ENCODE peak calls at places on chromosomes 3 and 15, in six cellular contexts. J is H1, V is GM12878, L is SK-N-SH, H is HepG2, Y is K562. T is an unnamed sample.

GRCh38 chr3:188947401-188947982 is 224.3 kb upstream of the TPRG1 start:
- DNase-seq in J (peak; percentile 92), L (peak; percentile 86), Y (peak; percentile 27), H (no peak), V (no peak), T (no peak)

GRCh38 chr3:126526668-126527005 is 2.7 kb downstream of the CHST13 start:
- DNase-seq in H (no peak), V (no peak), Y (no peak), J (no peak), L (no peak), T (no peak)

GRCh38 chr3:186705882-186706780 is 11.0 kb upstream of the KNG1 start:
- DNase-seq in V (peak; percentile 12), L (no peak), J (no peak), H (no peak), Y (no peak), T (no peak)

GRCh38 chr3:133733226-133733625 is 13.0 kb upstream of the TF start:
- DNase-seq in J (no peak), Y (no peak), L (no peak), V (no peak), H (peak; percentile 86), T (no peak)

GRCh38 chr3:68290333-68290732 is 635.9 kb upstream of the SUCLG2 start:
- DNase-seq in V (no peak), J (no peak), L (no peak), H (no peak), Y (no peak), T (no peak)

GRCh38 chr3:158709666-158710083 is 22.6 kb downstream of the RARRES1 start:
- DNase-seq in Y (no peak), L (no peak), V (no peak), H (no peak), J (no peak), T (no peak)

GRCh38 chr3:169026543-169027181 is 636.9 kb downstream of the MECOM start:
- DNase-seq in J (no peak), H (peak; percentile 1), L (no peak), Y (no peak), V (no peak), T (no peak)

GRCh38 chr3:118272976-118273375 is 761.7 kb downstream of the IGSF11 start:
- DNase-seq in H (no peak), Y (no peak), J (no peak), L (no peak), V (no peak), T (no peak)

GRCh38 chr3:99966657-99967420 is 147.5 kb downstream of the FILIP1L start:
- DNase-seq in J (no peak), Y (no peak), H (no peak), L (no peak), V (no peak), T (no peak)

GRCh38 chr3:127791221-127791913 is 30.9 kb downstream of the MGLL start:
- DNase-seq in H (no peak), Y (peak; percentile 22), J (no peak), L (no peak), V (peak; percentile 41), T (peak; percentile 49)

GRCh38 chr3:23916152-23916885 is 471 bp downstream of the NKIRAS1 start:
- DNase-seq in V (no peak), J (no peak), L (no peak), Y (peak; percentile 71), H (no peak), T (no peak)

GRCh38 chr3:187958432-187959003 is 195.4 kb upstream of the LPP start:
- DNase-seq in V (no peak), L (no peak), J (no peak), Y (no peak), H (no peak), T (no peak)

GRCh38 chr15:45048784-45049631 is 26.0 kb downstream of the SORD start:
- DNase-seq in J (no peak), V (no peak), Y (peak; percentile 92), L (no peak), H (no peak), T (peak; percentile 96)

GRCh38 chr15:53549697-53550315 is 209.7 kb downstream of the WDR72 start:
- DNase-seq in V (no peak), L (no peak), H (no peak), J (no peak), Y (no peak), T (no peak)

GRCh38 chr15:39855400-39855799 is 64.7 kb downstream of the GPR176 start:
- DNase-seq in H (no peak), J (no peak), Y (no peak), V (no peak), L (no peak), T (no peak)

GRCh38 chr15:90203473-90203872 is 2.3 kb downstream of the SEMA4B start:
- DNase-seq in L (no peak), V (no peak), H (no peak), Y (no peak), J (no peak), T (no peak)

GRCh38 chr15:90869140-90869541 is 753 bp downstream of the FURIN start:
- DNase-seq in Y (peak; percentile 53), L (no peak), J (no peak), V (no peak), H (no peak), T (no peak)

GRCh38 chr3:14283092-14283820 is 104.6 kb downstream of the LSM3 start:
- DNase-seq in H (no peak), L (no peak), Y (no peak), J (no peak), V (no peak), T (no peak)

GRCh38 chr15:78298983-78299301 is 467 bp downstream of the SKIC8 start:
- DNase-seq in J (no peak), L (no peak), H (no peak), Y (no peak), V (no peak), T (no peak)

GRCh38 chr15:97126556-97127233 is 796.2 kb downstream of the NR2F2 start:
- DNase-seq in V (no peak), H (no peak), L (no peak), Y (no peak), J (no peak), T (no peak)

GRCh38 chr15:23565395-23566069 is at the start of gene MKRN3:
- DNase-seq in V (no peak), L (peak; percentile 70), H (peak; percentile 44), Y (peak; percentile 88), J (no peak), T (peak; percentile 90)

GRCh38 chr3:45906681-45907220 is 20.4 kb downstream of the CCR9 start:
- DNase-seq in H (peak; percentile 8), L (peak; percentile 42), V (no peak), Y (peak; percentile 59), J (no peak), T (no peak)

GRCh38 chr3:128193153-128193552 is 39.9 kb downstream of the EEFSEC start:
- DNase-seq in V (no peak), H (no peak), Y (no peak), L (no peak), J (no peak), T (no peak)

GRCh38 chr15:78322724-78323395 is 17.3 kb upstream of the CRABP1 start:
- DNase-seq in V (no peak), L (no peak), J (no peak), Y (no peak), H (no peak), T (no peak)

GRCh38 chr3:59472541-59472940 is 422.7 kb upstream of the CFAP20DC start:
- DNase-seq in V (no peak), Y (no peak), J (no peak), L (no peak), H (no peak), T (no peak)

GRCh38 chr15:27771892-27772291 is 327.2 kb downstream of the OCA2 start:
- DNase-seq in V (no peak), H (no peak), L (no peak), Y (no peak), J (no peak), T (no peak)

GRCh38 chr3:115146032-115146417 is 1.1 kb downstream of the ZBTB20 start:
- DNase-seq in Y (peak; percentile 17), V (no peak), L (peak; percentile 51), H (peak; percentile 59), J (no peak), T (peak; percentile 17)

DNA sequence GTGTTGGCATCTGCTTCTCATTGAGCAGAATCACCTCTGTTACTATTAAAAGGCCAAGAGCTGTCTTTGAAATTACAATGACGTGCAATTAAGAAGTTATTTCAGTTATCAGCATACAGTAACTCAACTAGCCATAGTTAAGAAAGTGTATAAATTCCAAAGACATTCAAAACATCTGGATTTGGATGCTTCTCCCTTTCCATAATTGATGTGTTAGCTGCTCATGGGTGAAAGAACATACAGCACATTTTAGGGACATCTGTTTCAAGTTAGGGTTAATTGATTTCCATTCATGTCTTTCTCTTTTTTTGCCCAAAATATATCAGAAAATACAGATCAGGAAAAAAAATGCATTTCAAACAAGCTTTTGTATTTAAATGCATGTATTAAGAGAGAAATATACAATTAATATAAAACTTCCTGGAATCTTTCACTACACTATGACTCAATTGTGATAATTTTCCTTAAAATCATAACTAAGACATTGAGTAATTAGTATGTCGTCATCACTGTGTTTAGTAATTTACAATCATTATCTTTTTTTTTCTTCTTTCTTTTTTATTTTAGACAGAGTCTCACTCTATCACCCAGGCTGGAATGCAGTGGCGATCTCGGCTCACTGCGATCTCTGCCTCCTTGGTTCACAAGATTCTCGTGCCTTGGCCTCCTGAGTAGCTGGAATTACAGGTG is 82.6 kb upstream of the MBNL1 start:
- DNase-seq in V (no peak), H (no peak), L (no peak), Y (no peak), J (no peak), T (no peak)
- H3K27ac ChIP-seq in V (no peak overlapping the region), H (no peak overlapping the region), L (no peak overlapping the region), Y (no peak overlapping the region), J (no peak overlapping the region), T (no peak overlapping the region)

GRCh38 chr15:81133782-81134461 is at the start of gene CFAP161:
- DNase-seq in J (peak; percentile 95), V (no peak), Y (no peak), H (peak; percentile 29), L (peak; percentile 93), T (no peak)
- TF ChIP-seq GABPA in J (no peak), V (no peak), Y (no peak), H (no peak), L (no peak), T (no peak)

DNA sequence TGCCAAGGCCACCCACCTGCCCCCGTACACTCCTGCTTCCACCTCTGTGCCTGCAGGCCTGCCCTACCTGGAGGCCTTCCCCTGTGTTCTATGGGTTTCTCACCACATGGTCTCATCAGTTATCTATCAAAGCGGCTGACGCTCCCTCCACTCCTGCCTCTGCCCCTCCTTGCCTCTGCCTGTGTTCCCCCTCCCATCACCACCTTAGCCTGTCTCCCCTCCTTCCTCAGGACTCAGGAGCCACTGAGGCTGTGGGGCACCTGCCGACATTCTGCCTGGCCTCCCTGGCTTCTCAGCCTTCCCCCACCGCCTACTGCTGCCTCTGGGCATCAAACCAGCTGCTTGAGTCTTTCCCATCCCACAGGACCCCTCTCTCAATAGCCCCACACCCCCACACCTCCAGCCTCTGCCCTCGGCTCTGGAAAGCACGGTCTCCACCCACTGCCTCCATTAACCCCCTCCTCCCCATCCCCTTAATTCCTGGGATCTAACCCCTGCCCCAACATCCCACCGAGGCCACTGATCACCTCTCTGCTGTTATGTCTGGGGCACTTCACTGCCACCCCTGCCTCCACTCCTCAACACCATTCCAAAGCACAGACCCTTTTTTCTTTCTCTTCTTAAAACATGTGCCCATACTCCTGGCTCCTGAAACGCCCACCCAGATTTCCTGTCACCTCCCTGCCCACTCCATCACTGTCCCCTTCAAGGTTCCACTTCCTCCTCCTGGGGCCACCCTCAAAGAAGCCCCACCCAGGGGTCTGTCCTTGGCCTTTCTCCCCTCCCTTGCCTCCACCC is 24.4 kb upstream of the CYP11A1 start:
- DNase-seq in H (no peak), Y (no peak), J (no peak), L (no peak), V (no peak), T (no peak)
- H3K27ac ChIP-seq in H (no peak overlapping the region), Y (peak overlapping the region; percentile 15), J (no peak overlapping the region), L (no peak overlapping the region), V (peak overlapping the region; percentile 100), T (no peak overlapping the region)

GRCh38 chr3:39724233-39724846 is 85.1 kb upstream of the MYRIP start:
- DNase-seq in L (peak; percentile 17), V (no peak), J (no peak), Y (peak; percentile 15), H (no peak), T (no peak)
- TF ChIP-seq GABPA in L (no peak), V (no peak), J (no peak), Y (no peak), H (no peak), T (no peak)